ENCODE peak calls at places on chromosomes 11 and 22, in six cellular contexts. Q is effector CD4-positive, alpha-beta T cell; U is suprapubic skin; X is activated effector memory CD4-positive, alpha-beta T cell treated with Interleukin-2 at 50 U/mL for 16 hours; A is MCF 10A; L is substantia nigra. D is an unnamed sample.

GRCh38 chr11:114059984-114060401 is 482 bp downstream of the ZBTB16 start:
- DNase-seq in Q (no peak), A (peak; percentile 43), U (no peak), X (no peak), L (no peak), D (no peak)

GRCh38 chr11:61955416-61956135 is 5.4 kb downstream of the BEST1 start:
- DNase-seq in X (no peak), A (no peak), Q (no peak), U (peak; percentile 77), L (no peak), D (no peak)

GRCh38 chr11:29481721-29482120 is 535.1 kb downstream of the KCNA4 start:
- DNase-seq in L (no peak), U (no peak), A (no peak), Q (no peak), X (no peak), D (no peak)

GRCh38 chr22:49621601-49622210 is 206.0 kb downstream of the BRD1 start:
- DNase-seq in Q (no peak), L (no peak), U (peak; percentile 18), X (no peak), A (no peak), D (no peak)

GRCh38 chr22:49106136-49106930 is 721.3 kb downstream of the BRD1 start:
- DNase-seq in L (no peak), A (no peak), X (no peak), U (no peak), Q (no peak), D (no peak)

GRCh38 chr11:62602141-62603071 is 741 bp upstream of the MTA2 start:
- DNase-seq in Q (peak; percentile 15), A (no peak), X (no peak), L (no peak), U (peak; percentile 87), D (peak; percentile 56)

GRCh38 chr11:10426475-10426874 is 28.6 kb upstream of the AMPD3 start:
- DNase-seq in X (no peak), A (no peak), U (no peak), Q (no peak), L (no peak), D (no peak)

GRCh38 chr11:72354356-72355115 is 79.8 kb downstream of the CLPB start:
- DNase-seq in Q (no peak), X (no peak), A (no peak), L (no peak), U (no peak), D (no peak)

GRCh38 chr11:62501432-62501891 is 45.1 kb downstream of the AHNAK start:
- DNase-seq in Q (no peak), L (peak; percentile 75), A (no peak), U (peak; percentile 85), X (no peak), D (peak; percentile 92)

GRCh38 chr11:79113099-79113498 is 327.7 kb downstream of the TENM4 start:
- DNase-seq in A (no peak), U (no peak), Q (no peak), L (no peak), X (no peak), D (no peak)

GRCh38 chr11:29129850-29130249 is 887.0 kb downstream of the KCNA4 start:
- DNase-seq in X (no peak), A (peak; percentile 72), L (no peak), Q (no peak), U (no peak), D (no peak)

GRCh38 chr11:43517518-43517917 is 158.8 kb downstream of the TTC17 start:
- DNase-seq in X (no peak), L (no peak), A (no peak), Q (no peak), U (no peak), D (no peak)

GRCh38 chr22:45585437-45585755 is 82.7 kb downstream of the FBLN1 start:
- DNase-seq in A (no peak), Q (no peak), X (no peak), U (no peak), L (no peak), D (no peak)

GRCh38 chr11:43503417-43503816 is 144.7 kb downstream of the TTC17 start:
- DNase-seq in Q (no peak), X (no peak), L (no peak), U (no peak), A (no peak), D (no peak)

GRCh38 chr11:22337571-22338464 is at the start of gene SLC17A6:
- DNase-seq in A (peak; percentile 65), L (no peak), Q (no peak), U (no peak), X (no peak), D (no peak)

GRCh38 chr11:35077709-35078695 is 61.0 kb upstream of the CD44 start:
- DNase-seq in Q (peak; percentile 48), X (peak; percentile 24), U (no peak), A (peak; percentile 56), L (no peak), D (no peak)

GRCh38 chr11:72573380-72573949 is 100.8 kb downstream of the PDE2A start:
- DNase-seq in Q (no peak), L (no peak), A (peak; percentile 41), U (peak; percentile 54), X (no peak), D (no peak)

GRCh38 chr11:70097783-70098182 is 19.7 kb downstream of the ANO1 start:
- DNase-seq in U (no peak), A (no peak), X (no peak), L (no peak), Q (no peak), D (no peak)

GRCh38 chr11:57476883-57477506 is 16.7 kb downstream of the RTN4RL2 start:
- DNase-seq in L (no peak), Q (no peak), X (no peak), A (no peak), U (no peak), D (no peak)

GRCh38 chr22:42720263-42721044 is at the start of gene A4GALT:
- DNase-seq in A (no peak), Q (no peak), X (no peak), U (no peak), L (no peak), D (no peak)

GRCh38 chr11:898540-899190 is 11.9 kb downstream of the CHID1 start:
- DNase-seq in A (no peak), L (no peak), Q (no peak), X (no peak), U (no peak), D (no peak)

GRCh38 chr11:18792066-18792591 is 531 bp upstream of the PTPN5 start:
- DNase-seq in A (no peak), Q (no peak), X (no peak), U (no peak), L (no peak), D (no peak)

GRCh38 chr22:28950567-28951411 is 67.4 kb downstream of the ZNRF3 start:
- DNase-seq in A (no peak), Q (no peak), U (no peak), L (no peak), X (no peak), D (no peak)

GRCh38 chr11:31690041-31690440 is 121.1 kb downstream of the PAX6 start:
- DNase-seq in U (no peak), A (peak; percentile 2), X (no peak), Q (no peak), L (no peak), D (no peak)

GRCh38 chr22:46280999-46281623 is 13.3 kb downstream of the TTC38 start:
- DNase-seq in A (no peak), U (peak; percentile 49), L (no peak), X (no peak), Q (no peak), D (no peak)

GRCh38 chr11:2142762-2143202 is 3.6 kb upstream of the IGF2 start:
- DNase-seq in X (no peak), Q (no peak), A (peak; percentile 68), U (no peak), L (no peak), D (no peak)